ENCODE peak calls at places on chromosomes 6 and 20, in six cellular contexts. One of them, this sample, is unnamed.

GRCh38 chr6:65707134-65707826 is at the start of gene EYS:
- DNase-seq in endothelial cell of umbilical vein: no peak
- DNase-seq in OCI-LY7: no peak
- DNase-seq in MM.1S: no peak
- DNase-seq in IMR-90: no peak
- DNase-seq in PC-9: no peak
- DNase-seq in this sample: no peak

GRCh38 chr6:35161776-35162607 is 20.9 kb upstream of the TCP11 start:
- DNase-seq in endothelial cell of umbilical vein: peak; percentile 41
- DNase-seq in OCI-LY7: no peak
- DNase-seq in MM.1S: no peak
- DNase-seq in IMR-90: no peak
- DNase-seq in PC-9: no peak
- DNase-seq in this sample: no peak

GRCh38 chr6:41581381-41581991 is 35.3 kb downstream of the FOXP4 start:
- DNase-seq in endothelial cell of umbilical vein: peak; percentile 85
- DNase-seq in OCI-LY7: no peak
- DNase-seq in MM.1S: no peak
- DNase-seq in IMR-90: peak; percentile 89
- DNase-seq in PC-9: peak; percentile 81
- DNase-seq in this sample: peak; percentile 95

GRCh38 chr6:100796049-100796823 is 84.9 kb downstream of the ASCC3 start:
- DNase-seq in endothelial cell of umbilical vein: no peak
- DNase-seq in OCI-LY7: peak; percentile 75
- DNase-seq in MM.1S: peak; percentile 84
- DNase-seq in IMR-90: no peak
- DNase-seq in PC-9: no peak
- DNase-seq in this sample: no peak

GRCh38 chr6:169868458-169868857 is 117.0 kb downstream of the ERMARD start:
- DNase-seq in endothelial cell of umbilical vein: no peak
- DNase-seq in OCI-LY7: peak; percentile 83
- DNase-seq in MM.1S: peak; percentile 59
- DNase-seq in IMR-90: no peak
- DNase-seq in PC-9: no peak
- DNase-seq in this sample: no peak

GRCh38 chr20:45095753-45096371 is 5.1 kb downstream of the KCNS1 start:
- DNase-seq in endothelial cell of umbilical vein: peak; percentile 52
- DNase-seq in OCI-LY7: peak; percentile 81
- DNase-seq in MM.1S: peak; percentile 71
- DNase-seq in IMR-90: peak; percentile 69
- DNase-seq in PC-9: peak; percentile 54
- DNase-seq in this sample: peak; percentile 55

GRCh38 chr6:126698732-126699240 is 358.9 kb downstream of the CENPW start:
- DNase-seq in endothelial cell of umbilical vein: no peak
- DNase-seq in OCI-LY7: no peak
- DNase-seq in MM.1S: no peak
- DNase-seq in IMR-90: no peak
- DNase-seq in PC-9: no peak
- DNase-seq in this sample: no peak

GRCh38 chr6:99822741-99823512 is 171.1 kb downstream of the MCHR2 start:
- DNase-seq in endothelial cell of umbilical vein: peak; percentile 49
- DNase-seq in OCI-LY7: peak; percentile 9
- DNase-seq in MM.1S: peak; percentile 77
- DNase-seq in IMR-90: peak; percentile 82
- DNase-seq in PC-9: peak; percentile 56
- DNase-seq in this sample: peak; percentile 48

GRCh38 chr6:96899019-96899418 is 1.3 kb upstream of the NDUFAF4 start:
- DNase-seq in endothelial cell of umbilical vein: peak; percentile 62
- DNase-seq in OCI-LY7: peak; percentile 40
- DNase-seq in MM.1S: peak; percentile 47
- DNase-seq in IMR-90: peak; percentile 55
- DNase-seq in PC-9: peak; percentile 59
- DNase-seq in this sample: peak; percentile 61

GRCh38 chr6:21295846-21296245 is 297.7 kb upstream of the SOX4 start:
- DNase-seq in endothelial cell of umbilical vein: no peak
- DNase-seq in OCI-LY7: no peak
- DNase-seq in MM.1S: no peak
- DNase-seq in IMR-90: peak; percentile 3
- DNase-seq in PC-9: no peak
- DNase-seq in this sample: no peak

GRCh38 chr6:118506071-118506638 is 41.9 kb upstream of the PLN start:
- DNase-seq in endothelial cell of umbilical vein: no peak
- DNase-seq in OCI-LY7: no peak
- DNase-seq in MM.1S: no peak
- DNase-seq in IMR-90: peak; percentile 16
- DNase-seq in PC-9: no peak
- DNase-seq in this sample: no peak

GRCh38 chr20:2519115-2519815 is 10.6 kb upstream of the ZNF343 start:
- DNase-seq in endothelial cell of umbilical vein: no peak
- DNase-seq in OCI-LY7: no peak
- DNase-seq in MM.1S: no peak
- DNase-seq in IMR-90: peak; percentile 87
- DNase-seq in PC-9: no peak
- DNase-seq in this sample: peak; percentile 73

GRCh38 chr20:56831795-56832194 is 202.7 kb downstream of the TFAP2C start:
- DNase-seq in endothelial cell of umbilical vein: no peak
- DNase-seq in OCI-LY7: no peak
- DNase-seq in MM.1S: no peak
- DNase-seq in IMR-90: no peak
- DNase-seq in PC-9: no peak
- DNase-seq in this sample: no peak

DNA sequence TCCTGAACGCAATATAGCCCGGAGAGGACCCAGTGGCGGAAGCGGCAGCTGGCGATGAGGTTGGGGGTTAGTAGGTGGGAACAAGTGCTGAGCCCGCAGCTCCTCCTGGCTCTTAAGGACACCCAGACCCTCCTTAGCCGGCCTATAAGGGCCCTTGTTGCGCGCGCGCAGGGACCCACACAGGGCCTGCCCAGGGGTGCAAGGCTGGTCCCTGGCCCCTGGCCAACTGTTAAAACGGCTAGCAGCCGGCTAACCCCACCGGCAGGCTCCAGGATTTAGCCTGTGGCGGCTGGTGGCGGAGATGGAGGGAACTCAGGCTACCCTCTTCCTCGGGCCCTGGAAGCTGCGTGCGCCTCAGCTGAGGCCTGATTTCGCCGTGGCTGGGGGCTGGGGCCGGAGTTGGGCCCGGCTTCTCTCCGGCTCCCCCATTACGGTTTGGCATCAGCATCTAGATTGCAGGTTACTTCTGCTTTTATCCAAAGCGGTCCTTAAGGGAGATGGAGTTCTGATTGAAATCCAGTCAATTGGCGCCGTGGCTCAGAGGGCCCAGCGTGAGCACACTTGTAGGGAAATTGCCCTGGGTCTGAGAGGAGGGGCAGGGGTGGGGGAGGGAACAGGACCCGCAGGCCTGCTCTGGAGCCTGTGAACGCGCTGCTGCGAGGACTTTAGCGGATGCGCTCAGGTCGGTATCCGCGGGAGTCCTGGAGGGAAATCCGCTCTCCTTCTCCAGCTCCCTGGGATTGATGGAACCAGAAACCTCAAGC is 37.0 kb upstream of the CCDC167 start:
- DNase-seq in endothelial cell of umbilical vein: no peak
- DNase-seq in OCI-LY7: no peak
- DNase-seq in MM.1S: no peak
- DNase-seq in IMR-90: no peak
- DNase-seq in PC-9: no peak
- DNase-seq in this sample: no peak
- H3K4me2 ChIP-seq in endothelial cell of umbilical vein: peak overlapping the region; percentile 30
- H3K4me2 ChIP-seq in OCI-LY7: no peak overlapping the region
- H3K4me2 ChIP-seq in MM.1S: no peak overlapping the region
- H3K4me2 ChIP-seq in IMR-90: no peak overlapping the region
- H3K4me2 ChIP-seq in PC-9: no peak overlapping the region
- H3K4me2 ChIP-seq in this sample: peak overlapping the region; percentile 52

GRCh38 chr20:47303736-47304135 is 52.8 kb downstream of the ZMYND8 start:
- DNase-seq in endothelial cell of umbilical vein: no peak
- DNase-seq in OCI-LY7: no peak
- DNase-seq in MM.1S: no peak
- DNase-seq in IMR-90: no peak
- DNase-seq in PC-9: no peak
- DNase-seq in this sample: no peak
- H3K27ac ChIP-seq in endothelial cell of umbilical vein: peak overlapping the region; percentile 19
- H3K27ac ChIP-seq in OCI-LY7: no peak overlapping the region
- H3K27ac ChIP-seq in MM.1S: no peak overlapping the region
- H3K27ac ChIP-seq in IMR-90: no peak overlapping the region
- H3K27ac ChIP-seq in PC-9: peak overlapping the region; percentile 27
- H3K27ac ChIP-seq in this sample: no peak overlapping the region

GRCh38 chr6:168574699-168575195 is 133.8 kb downstream of the SMOC2 start:
- DNase-seq in endothelial cell of umbilical vein: no peak
- DNase-seq in OCI-LY7: no peak
- DNase-seq in MM.1S: no peak
- DNase-seq in IMR-90: no peak
- DNase-seq in PC-9: no peak
- DNase-seq in this sample: no peak

GRCh38 chr6:168574075-168574698 is 133.2 kb downstream of the SMOC2 start:
- DNase-seq in endothelial cell of umbilical vein: no peak
- DNase-seq in OCI-LY7: no peak
- DNase-seq in MM.1S: no peak
- DNase-seq in IMR-90: no peak
- DNase-seq in PC-9: no peak
- DNase-seq in this sample: no peak

GRCh38 chr6:168576388-168576787 is 135.4 kb downstream of the SMOC2 start:
- DNase-seq in endothelial cell of umbilical vein: no peak
- DNase-seq in OCI-LY7: no peak
- DNase-seq in MM.1S: no peak
- DNase-seq in IMR-90: no peak
- DNase-seq in PC-9: no peak
- DNase-seq in this sample: no peak

GRCh38 chr6:168577496-168577895 is 136.5 kb downstream of the SMOC2 start:
- DNase-seq in endothelial cell of umbilical vein: no peak
- DNase-seq in OCI-LY7: no peak
- DNase-seq in MM.1S: no peak
- DNase-seq in IMR-90: no peak
- DNase-seq in PC-9: no peak
- DNase-seq in this sample: no peak

GRCh38 chr6:168575346-168576098 is 134.5 kb downstream of the SMOC2 start:
- DNase-seq in endothelial cell of umbilical vein: no peak
- DNase-seq in OCI-LY7: no peak
- DNase-seq in MM.1S: no peak
- DNase-seq in IMR-90: no peak
- DNase-seq in PC-9: no peak
- DNase-seq in this sample: no peak
- H2AFZ ChIP-seq in endothelial cell of umbilical vein: no peak overlapping the region
- H2AFZ ChIP-seq in OCI-LY7: no peak overlapping the region
- H2AFZ ChIP-seq in MM.1S: no peak overlapping the region
- H2AFZ ChIP-seq in IMR-90: no peak overlapping the region
- H2AFZ ChIP-seq in PC-9: no peak overlapping the region
- H2AFZ ChIP-seq in this sample: no peak overlapping the region

GRCh38 chr6:7656355-7656754 is 66.4 kb downstream of the SNRNP48 start:
- DNase-seq in endothelial cell of umbilical vein: no peak
- DNase-seq in OCI-LY7: no peak
- DNase-seq in MM.1S: no peak
- DNase-seq in IMR-90: no peak
- DNase-seq in PC-9: no peak
- DNase-seq in this sample: no peak

GRCh38 chr6:7649037-7649810 is 59.2 kb downstream of the SNRNP48 start:
- DNase-seq in endothelial cell of umbilical vein: no peak
- DNase-seq in OCI-LY7: no peak
- DNase-seq in MM.1S: no peak
- DNase-seq in IMR-90: no peak
- DNase-seq in PC-9: no peak
- DNase-seq in this sample: no peak

GRCh38 chr6:7647504-7647903 is 57.5 kb downstream of the SNRNP48 start:
- DNase-seq in endothelial cell of umbilical vein: no peak
- DNase-seq in OCI-LY7: no peak
- DNase-seq in MM.1S: peak; percentile 79
- DNase-seq in IMR-90: no peak
- DNase-seq in PC-9: no peak
- DNase-seq in this sample: no peak

GRCh38 chr6:7650876-7651275 is 60.9 kb downstream of the SNRNP48 start:
- DNase-seq in endothelial cell of umbilical vein: no peak
- DNase-seq in OCI-LY7: no peak
- DNase-seq in MM.1S: no peak
- DNase-seq in IMR-90: no peak
- DNase-seq in PC-9: no peak
- DNase-seq in this sample: no peak

GRCh38 chr6:7652957-7653356 is 63.0 kb downstream of the SNRNP48 start:
- DNase-seq in endothelial cell of umbilical vein: no peak
- DNase-seq in OCI-LY7: no peak
- DNase-seq in MM.1S: no peak
- DNase-seq in IMR-90: no peak
- DNase-seq in PC-9: no peak
- DNase-seq in this sample: no peak
- H3K4me2 ChIP-seq in endothelial cell of umbilical vein: no peak overlapping the region
- H3K4me2 ChIP-seq in OCI-LY7: no peak overlapping the region
- H3K4me2 ChIP-seq in MM.1S: no peak overlapping the region
- H3K4me2 ChIP-seq in IMR-90: no peak overlapping the region
- H3K4me2 ChIP-seq in PC-9: no peak overlapping the region
- H3K4me2 ChIP-seq in this sample: no peak overlapping the region

DNA sequence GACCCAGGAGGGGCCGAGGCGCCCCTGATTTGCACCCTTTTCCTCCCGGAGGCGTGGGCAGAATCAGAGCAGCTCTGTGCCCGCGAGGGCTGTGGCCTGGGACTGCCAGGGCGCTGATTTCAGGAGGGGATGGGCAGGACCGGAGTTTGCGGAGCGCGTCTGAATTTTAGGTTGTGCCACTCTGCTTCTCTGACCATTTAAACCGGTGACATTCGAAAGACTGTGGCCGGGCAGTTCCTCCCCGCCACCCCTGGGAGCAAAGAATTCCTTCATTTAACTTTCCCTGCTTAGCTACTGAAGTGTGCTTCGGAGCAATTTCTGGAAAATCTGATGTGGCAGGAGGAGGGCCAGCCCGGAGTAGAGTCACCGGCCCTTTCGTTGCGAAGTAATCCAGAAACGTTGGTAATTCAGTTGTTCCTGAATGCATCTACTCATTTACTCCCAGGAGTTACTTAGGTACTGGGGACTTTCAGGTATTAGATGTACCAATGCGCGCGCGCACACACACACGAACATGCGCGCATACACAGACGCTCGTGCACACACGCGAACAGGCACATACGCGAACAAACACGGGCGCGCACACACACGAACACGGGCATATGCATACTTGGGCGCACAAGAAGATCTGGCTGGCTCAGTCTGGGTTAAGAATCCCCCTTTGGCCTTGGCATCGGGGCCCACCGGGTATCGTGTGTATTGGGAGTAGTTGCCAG is 576 bp downstream of the CCDC170 start:
- DNase-seq in endothelial cell of umbilical vein: peak; percentile 70
- DNase-seq in OCI-LY7: peak; percentile 8
- DNase-seq in MM.1S: peak; percentile 11
- DNase-seq in IMR-90: peak; percentile 41
- DNase-seq in PC-9: peak; percentile 55
- DNase-seq in this sample: peak; percentile 70
- H3K27ac ChIP-seq in endothelial cell of umbilical vein: peak overlapping the region; percentile 14
- H3K27ac ChIP-seq in OCI-LY7: no peak overlapping the region
- H3K27ac ChIP-seq in MM.1S: no peak overlapping the region
- H3K27ac ChIP-seq in IMR-90: peak overlapping the region; percentile 80
- H3K27ac ChIP-seq in PC-9: no peak overlapping the region
- H3K27ac ChIP-seq in this sample: no peak overlapping the region

GRCh38 chr6:4664117-4664626 is 112.0 kb upstream of the CDYL start:
- DNase-seq in endothelial cell of umbilical vein: no peak
- DNase-seq in OCI-LY7: no peak
- DNase-seq in MM.1S: no peak
- DNase-seq in IMR-90: peak; percentile 92
- DNase-seq in PC-9: no peak
- DNase-seq in this sample: peak; percentile 37
- H2AFZ ChIP-seq in endothelial cell of umbilical vein: no peak overlapping the region
- H2AFZ ChIP-seq in OCI-LY7: no peak overlapping the region
- H2AFZ ChIP-seq in MM.1S: no peak overlapping the region
- H2AFZ ChIP-seq in IMR-90: peak overlapping the region; percentile 77
- H2AFZ ChIP-seq in PC-9: no peak overlapping the region
- H2AFZ ChIP-seq in this sample: no peak overlapping the region

GRCh38 chr6:26183581-26184408 is 96.6 kb downstream of the HFE start:
- DNase-seq in endothelial cell of umbilical vein: peak; percentile 93
- DNase-seq in OCI-LY7: no peak
- DNase-seq in MM.1S: peak; percentile 80
- DNase-seq in IMR-90: peak; percentile 92
- DNase-seq in PC-9: peak; percentile 87
- DNase-seq in this sample: peak; percentile 91
- H3K4me2 ChIP-seq in endothelial cell of umbilical vein: peak overlapping the region; percentile 95
- H3K4me2 ChIP-seq in OCI-LY7: no peak overlapping the region
- H3K4me2 ChIP-seq in MM.1S: peak overlapping the region; percentile 69
- H3K4me2 ChIP-seq in IMR-90: peak overlapping the region; percentile 76
- H3K4me2 ChIP-seq in PC-9: peak overlapping the region; percentile 93
- H3K4me2 ChIP-seq in this sample: peak overlapping the region; percentile 71

This sample was measured in mesenchymal stem cell.